ENCODE peak calls at places on chromosomes 13 and 19, in nine cellular contexts. I is tibial artery; U is CD8-positive, alpha-beta memory T cell; Z is uterus; V is tibial nerve; W is mesendoderm; M is psoas muscle; K is ovary; T is A549. H is an unnamed sample.

GRCh38 chr13:60335531-60335930 is 61.5 kb upstream of the TDRD3 start:
- DNase-seq in V (no peak), Z (no peak), K (no peak), W (peak), U (no peak), I (no peak), T (no peak), M (no peak), H (no peak)

GRCh38 chr13:103243495-103243894 is 177.3 kb upstream of the SLC10A2 start:
- DNase-seq in V (no peak), K (no peak), W (no peak), Z (no peak), I (no peak), U (no peak), T (no peak), M (no peak), H (no peak)

GRCh38 chr13:99296270-99296865 is 10.8 kb downstream of the GPR183 start:
- DNase-seq in V (no peak), I (no peak), U (no peak), M (no peak), W (no peak), T (no peak), K (no peak), Z (no peak), H (no peak)

GRCh38 chr19:48991823-48992570 is 1.1 kb downstream of the GYS1 start:
- DNase-seq in Z (peak), I (peak), M (peak), W (peak), V (peak), U (no peak), T (peak), K (peak), H (peak)

GRCh38 chr13:101390461-101390860 is 25.8 kb downstream of the NALCN start:
- DNase-seq in W (no peak), K (no peak), I (no peak), V (no peak), T (no peak), M (no peak), Z (no peak), U (no peak), H (no peak)

GRCh38 chr13:27359203-27359821 is 65.1 kb upstream of the GTF3A start:
- DNase-seq in W (peak), M (peak), I (peak), Z (peak), K (peak), V (no peak), U (peak), T (peak), H (peak)

GRCh38 chr13:50969691-50970090 is 60.1 kb downstream of the RNASEH2B start:
- DNase-seq in W (peak), U (no peak), T (no peak), Z (no peak), M (no peak), V (no peak), I (no peak), K (no peak), H (peak)

GRCh38 chr19:55690769-55691545 is 15.9 kb downstream of the EPN1 start:
- DNase-seq in V (no peak), M (no peak), I (peak), U (peak), Z (no peak), W (no peak), T (no peak), K (no peak), H (no peak)

GRCh38 chr19:49590971-49591730 is at the start of gene PRR12:
- DNase-seq in T (peak), M (peak), I (peak), K (peak), W (peak), U (peak), V (no peak), Z (peak), H (peak)

GRCh38 chr19:10863107-10863700 is 8.1 kb upstream of the CARM1 start:
- DNase-seq in I (peak), T (no peak), M (peak), W (no peak), V (no peak), U (no peak), K (peak), Z (no peak), H (peak)

GRCh38 chr13:71865858-71866172 is 1.2 kb downstream of the DACH1 start:
- DNase-seq in T (no peak), K (no peak), Z (peak), W (peak), U (no peak), I (no peak), M (no peak), V (no peak), H (no peak)

GRCh38 chr19:19421326-19421725 is 15.9 kb downstream of the GATAD2A start:
- DNase-seq in V (no peak), W (no peak), T (no peak), U (no peak), I (no peak), Z (no peak), K (no peak), M (no peak), H (no peak)

GRCh38 chr13:97856001-97856675 is 97.3 kb upstream of the IPO5 start:
- DNase-seq in W (peak), V (peak), Z (peak), U (no peak), T (no peak), I (peak), M (peak), K (peak), H (peak)

GRCh38 chr13:99275093-99275469 is 16.9 kb upstream of the GPR18 start:
- DNase-seq in I (no peak), K (no peak), Z (no peak), V (no peak), W (no peak), T (no peak), U (peak), M (no peak), H (no peak)

GRCh38 chr13:47803131-47803530 is 197.9 kb downstream of the SUCLA2 start:
- DNase-seq in K (no peak), Z (no peak), I (no peak), M (no peak), W (no peak), U (no peak), V (no peak), T (no peak), H (no peak)

GRCh38 chr19:45021971-45022370 is 16.9 kb upstream of the CLASRP start:
- DNase-seq in V (no peak), I (no peak), M (no peak), K (no peak), W (no peak), T (no peak), U (no peak), Z (no peak), H (no peak)

GRCh38 chr13:109494955-109495354 is 291.4 kb downstream of the IRS2 start:
- DNase-seq in I (no peak), U (no peak), M (no peak), K (no peak), W (no peak), V (no peak), T (no peak), Z (no peak), H (no peak)

GRCh38 chr13:28120317-28120716 is 18.0 kb upstream of the PAN3 start:
- DNase-seq in K (no peak), V (no peak), Z (no peak), W (peak), I (no peak), M (no peak), T (no peak), U (no peak), H (no peak)

GRCh38 chr19:45187421-45188100 is 9.0 kb downstream of the BLOC1S3 start:
- DNase-seq in M (no peak), V (no peak), T (peak), U (no peak), Z (no peak), I (no peak), K (no peak), W (peak), H (peak)

GRCh38 chr13:43020794-43021193 is 2.6 kb upstream of the DNAJC15 start:
- DNase-seq in U (no peak), K (no peak), M (no peak), V (no peak), W (no peak), T (no peak), Z (no peak), I (no peak), H (no peak)

GRCh38 chr19:4650159-4650558 is 10.8 kb downstream of the TNFAIP8L1 start:
- DNase-seq in V (no peak), W (no peak), K (no peak), I (no peak), M (no peak), T (no peak), U (no peak), Z (no peak), H (no peak)

GRCh38 chr19:13953021-13953531 is 767 bp downstream of the DCAF15 start:
- DNase-seq in W (peak), U (no peak), M (no peak), I (no peak), Z (no peak), T (peak), V (no peak), K (no peak), H (peak)

GRCh38 chr19:2282062-2282861 is at the start of gene PEAK3:
- DNase-seq in M (peak), I (peak), K (no peak), U (peak), Z (peak), T (no peak), V (peak), W (peak), H (peak)

DNA sequence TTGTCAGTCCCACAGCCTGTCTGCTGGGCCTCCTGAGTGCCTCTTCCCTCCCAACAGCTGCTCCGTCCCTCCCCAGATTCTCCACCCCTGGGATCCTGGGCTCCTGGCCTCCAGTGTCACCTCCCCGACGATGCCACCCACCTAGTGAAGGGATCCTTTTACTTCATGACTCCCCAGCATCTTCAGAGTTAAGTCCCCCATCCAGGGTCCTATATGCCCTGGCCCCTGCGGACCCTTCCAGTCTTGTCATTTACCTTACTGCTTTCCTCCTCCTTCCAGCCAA is 4.5 kb upstream of the PRX start:
- DNase-seq in T (no peak), Z (no peak), I (no peak), V (no peak), U (no peak), W (no peak), M (peak), K (no peak), H (no peak)
- H3K27ac ChIP-seq in T (peak), Z (peak), I (peak), V (peak), U (peak), W (no peak), M (peak), K (no peak), H (no peak)

GRCh38 chr19:709965-710714 is 1.4 kb downstream of the PALM start:
- DNase-seq in T (no peak), M (peak), Z (peak), U (no peak), K (peak), V (peak), W (no peak), I (no peak), H (no peak)
- H3K27ac ChIP-seq in T (no peak), M (peak), Z (peak), U (no peak), K (peak), V (peak), W (no peak), I (peak), H (peak)

GRCh38 chr19:17334414-17335409 is at the start of gene ANO8:
- DNase-seq in V (peak), M (peak), T (peak), U (peak), K (peak), W (peak), I (peak), Z (peak), H (peak)
- H3K27ac ChIP-seq in V (peak), M (peak), T (peak), U (peak), K (no peak), W (peak), I (peak), Z (peak), H (peak)

GRCh38 chr19:6235031-6235951 is 44.5 kb downstream of the MLLT1 start:
- DNase-seq in Z (no peak), K (no peak), T (no peak), I (no peak), V (no peak), M (no peak), W (no peak), U (no peak), H (no peak)
- H3K27ac ChIP-seq in Z (peak), K (no peak), T (no peak), I (no peak), V (peak), M (no peak), W (no peak), U (no peak), H (no peak)

GRCh38 chr13:20001351-20001750 is 42.8 kb downstream of the ZMYM2 start:
- DNase-seq in W (no peak), V (no peak), T (no peak), M (no peak), U (no peak), K (no peak), Z (no peak), I (no peak), H (no peak)
- H3K27ac ChIP-seq in W (no peak), V (no peak), T (no peak), M (no peak), U (no peak), K (no peak), Z (no peak), I (no peak), H (no peak)

GRCh38 chr13:41550239-41550638 is 92.9 kb downstream of the RGCC start:
- DNase-seq in W (no peak), M (no peak), I (no peak), T (no peak), Z (no peak), K (no peak), U (no peak), V (no peak), H (no peak)

GRCh38 chr13:41548870-41549269 is 91.5 kb downstream of the RGCC start:
- DNase-seq in K (no peak), T (no peak), I (no peak), V (no peak), Z (no peak), M (no peak), U (no peak), W (no peak), H (no peak)

GRCh38 chr13:41548031-41548430 is 90.7 kb downstream of the RGCC start:
- DNase-seq in W (no peak), V (no peak), T (no peak), I (no peak), K (no peak), Z (no peak), U (no peak), M (no peak), H (no peak)

GRCh38 chr13:41547253-41548000 is 90.1 kb downstream of the RGCC start:
- DNase-seq in Z (peak), V (peak), I (peak), K (peak), T (no peak), U (no peak), M (peak), W (no peak), H (peak)

DNA sequence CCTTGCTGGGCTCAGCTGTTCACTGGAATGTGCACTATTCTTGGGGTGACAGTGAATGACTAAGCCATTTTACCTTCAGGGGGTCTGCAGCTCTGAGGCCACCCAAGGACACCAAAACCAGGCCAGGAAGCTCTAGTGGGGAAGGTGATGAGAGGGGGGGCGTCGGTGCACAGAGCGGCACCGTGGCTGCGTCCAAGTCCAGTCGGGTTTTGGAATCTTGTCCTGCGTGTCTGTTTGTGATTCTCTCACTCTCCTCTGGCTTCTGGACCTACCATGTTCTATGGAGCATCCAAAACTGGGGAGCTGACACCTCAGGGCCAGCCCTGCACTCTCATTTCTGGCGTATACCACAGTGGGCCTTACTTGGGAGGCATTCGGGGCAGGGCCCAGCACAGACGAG is 92.1 kb downstream of the RGCC start:
- DNase-seq in Z (no peak), K (no peak), T (no peak), W (no peak), U (no peak), V (no peak), I (no peak), M (no peak), H (no peak)
- H3K27ac ChIP-seq in Z (no peak), K (no peak), T (no peak), W (no peak), U (no peak), V (peak), I (no peak), M (no peak), H (peak)

GRCh38 chr13:37485766-37486165 is 112.8 kb downstream of the POSTN start:
- DNase-seq in W (no peak), K (no peak), Z (no peak), M (no peak), I (no peak), V (no peak), T (no peak), U (no peak), H (no peak)
- H3K27ac ChIP-seq in W (no peak), K (no peak), Z (peak), M (no peak), I (no peak), V (no peak), T (no peak), U (no peak), H (no peak)

DNA sequence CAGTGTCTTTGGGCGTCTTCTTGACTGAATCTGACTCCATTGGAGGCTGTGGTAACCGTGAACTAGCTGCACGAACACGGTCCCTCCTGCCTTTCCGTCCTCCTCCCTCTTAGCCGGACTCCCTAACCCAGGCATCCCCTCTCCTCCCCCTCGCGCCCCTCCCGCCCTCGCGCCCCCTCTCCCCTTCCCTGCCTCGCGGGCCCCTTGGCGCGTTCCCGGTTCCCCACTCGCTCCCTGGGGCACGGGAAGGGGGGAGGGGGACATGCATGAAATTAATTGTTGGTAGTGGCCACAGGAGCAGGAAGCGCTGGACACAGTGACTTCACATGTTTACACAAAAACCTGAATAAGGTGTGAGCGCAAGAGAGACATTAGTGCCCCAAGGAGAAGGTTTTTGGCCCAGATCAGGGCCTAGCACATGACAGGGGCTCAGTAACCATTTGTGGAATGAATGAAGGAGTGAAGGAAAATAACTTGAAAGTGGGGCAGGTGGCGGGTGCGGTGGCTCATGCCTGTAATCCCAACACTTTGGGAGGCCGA is 279 bp downstream of the DMRTC2 start:
- DNase-seq in Z (no peak), I (peak), K (no peak), W (no peak), U (no peak), T (no peak), V (no peak), M (no peak), H (no peak)
- H3K27ac ChIP-seq in Z (no peak), I (no peak), K (no peak), W (no peak), U (no peak), T (no peak), V (no peak), M (no peak), H (no peak)

GRCh38 chr13:24203726-24204295 is 43.3 kb downstream of the SPATA13 start:
- DNase-seq in I (no peak), Z (no peak), V (no peak), K (no peak), T (no peak), W (no peak), M (no peak), U (no peak), H (no peak)
- H3K27ac ChIP-seq in I (no peak), Z (no peak), V (no peak), K (no peak), T (no peak), W (no peak), M (no peak), U (no peak), H (no peak)

GRCh38 chr19:512548-513365 is 5.5 kb downstream of the TPGS1 start:
- DNase-seq in I (no peak), V (no peak), U (no peak), M (no peak), K (no peak), Z (no peak), T (no peak), W (no peak), H (peak)

GRCh38 chr19:510606-511100 is 3.4 kb downstream of the TPGS1 start:
- DNase-seq in V (no peak), U (peak), I (no peak), W (peak), M (peak), K (no peak), T (peak), Z (peak), H (peak)

GRCh38 chr19:514166-514663 is 6.9 kb downstream of the TPGS1 start:
- DNase-seq in T (no peak), K (no peak), M (no peak), Z (no peak), U (no peak), W (no peak), V (no peak), I (no peak), H (no peak)

GRCh38 chr19:511101-511841 is 4.0 kb downstream of the TPGS1 start:
- DNase-seq in W (peak), U (peak), T (no peak), I (no peak), M (no peak), Z (no peak), V (no peak), K (no peak), H (peak)

DNA sequence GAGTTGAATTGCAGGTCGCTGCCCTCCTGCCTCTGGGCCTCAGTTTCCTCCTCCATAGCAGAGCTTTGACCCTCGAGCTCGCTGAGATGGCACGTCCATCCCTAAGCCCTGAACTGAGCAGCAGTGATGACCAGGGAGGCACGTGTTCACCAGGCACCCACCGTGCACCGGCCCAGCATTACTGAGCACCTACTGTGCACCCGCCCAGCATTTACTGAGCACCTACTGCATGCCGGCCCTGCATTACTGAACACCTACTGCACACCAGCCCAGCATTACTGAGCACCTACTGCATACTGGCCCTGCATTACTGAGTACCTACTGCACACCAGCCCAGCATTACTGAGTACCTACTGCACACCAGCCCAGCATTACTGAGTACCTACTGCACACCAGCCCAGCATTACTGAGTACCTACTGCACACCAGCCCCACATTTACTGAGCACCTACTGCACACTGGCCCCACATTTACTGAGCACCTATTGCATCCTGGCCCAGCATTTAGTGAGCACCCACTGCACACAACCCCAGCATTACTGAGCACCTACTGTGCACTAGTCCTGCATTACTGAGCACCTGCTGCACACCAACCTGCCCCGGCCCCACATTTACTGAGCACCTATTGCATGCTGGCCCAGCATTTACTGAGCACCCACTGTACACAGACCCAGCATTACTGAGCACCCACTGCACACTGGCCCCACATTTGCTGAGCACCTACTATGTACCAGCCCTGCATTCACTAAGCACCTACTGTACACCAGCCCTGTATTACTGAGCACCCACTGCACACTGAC is 6.3 kb downstream of the TPGS1 start:
- DNase-seq in W (no peak), M (no peak), I (no peak), Z (no peak), U (no peak), T (no peak), K (no peak), V (no peak), H (no peak)
- H3K27ac ChIP-seq in W (no peak), M (no peak), I (no peak), Z (no peak), U (no peak), T (no peak), K (no peak), V (no peak), H (peak)